ENCODE peak calls at places on chromosomes 2 and 18, in eight cellular contexts. One of them, this sample, is unnamed.

GRCh38 chr2:85151026-85151425 is 17.8 kb downstream of the TCF7L1 start:
- DNase-seq in dorsolateral prefrontal cortex: no peak
- DNase-seq in psoas muscle: no peak
- DNase-seq in fibroblast of pulmonary artery: peak
- DNase-seq in tibial artery: no peak
- DNase-seq in nephron progenitor cell: no peak
- DNase-seq in GM13976: no peak
- DNase-seq in mesothelial cell of epicardium: no peak
- DNase-seq in this sample: no peak

GRCh38 chr18:58784601-58785137 is 80.0 kb upstream of the ZNF532 start:
- DNase-seq in fibroblast of pulmonary artery: peak
- DNase-seq in psoas muscle: no peak
- DNase-seq in tibial artery: peak
- DNase-seq in dorsolateral prefrontal cortex: no peak
- DNase-seq in GM13976: no peak
- DNase-seq in nephron progenitor cell: peak
- DNase-seq in mesothelial cell of epicardium: no peak
- DNase-seq in this sample: no peak

GRCh38 chr2:72993585-72994280 is 76.4 kb downstream of the EMX1 start:
- DNase-seq in tibial artery: peak
- DNase-seq in fibroblast of pulmonary artery: no peak
- DNase-seq in GM13976: no peak
- DNase-seq in dorsolateral prefrontal cortex: no peak
- DNase-seq in psoas muscle: peak
- DNase-seq in nephron progenitor cell: no peak
- DNase-seq in mesothelial cell of epicardium: no peak
- DNase-seq in this sample: no peak

GRCh38 chr2:55891671-55892071 is 31.9 kb downstream of the EFEMP1 start:
- DNase-seq in nephron progenitor cell: no peak
- DNase-seq in fibroblast of pulmonary artery: peak
- DNase-seq in tibial artery: no peak
- DNase-seq in psoas muscle: no peak
- DNase-seq in mesothelial cell of epicardium: no peak
- DNase-seq in dorsolateral prefrontal cortex: no peak
- DNase-seq in GM13976: no peak
- DNase-seq in this sample: no peak

GRCh38 chr2:65604246-65604645 is 171.8 kb upstream of the SPRED2 start:
- DNase-seq in psoas muscle: no peak
- DNase-seq in nephron progenitor cell: no peak
- DNase-seq in GM13976: no peak
- DNase-seq in dorsolateral prefrontal cortex: no peak
- DNase-seq in fibroblast of pulmonary artery: no peak
- DNase-seq in tibial artery: no peak
- DNase-seq in mesothelial cell of epicardium: no peak
- DNase-seq in this sample: no peak

GRCh38 chr18:7754725-7755181 is 187.6 kb downstream of the PTPRM start:
- DNase-seq in psoas muscle: no peak
- DNase-seq in GM13976: no peak
- DNase-seq in dorsolateral prefrontal cortex: no peak
- DNase-seq in mesothelial cell of epicardium: no peak
- DNase-seq in fibroblast of pulmonary artery: no peak
- DNase-seq in tibial artery: no peak
- DNase-seq in nephron progenitor cell: no peak
- DNase-seq in this sample: no peak

GRCh38 chr2:12796617-12797016 is 79.9 kb downstream of the TRIB2 start:
- DNase-seq in fibroblast of pulmonary artery: no peak
- DNase-seq in GM13976: no peak
- DNase-seq in tibial artery: no peak
- DNase-seq in mesothelial cell of epicardium: no peak
- DNase-seq in dorsolateral prefrontal cortex: peak
- DNase-seq in nephron progenitor cell: peak
- DNase-seq in psoas muscle: no peak
- DNase-seq in this sample: no peak

GRCh38 chr2:64779117-64779690 is 125.5 kb upstream of the SERTAD2 start:
- DNase-seq in psoas muscle: no peak
- DNase-seq in dorsolateral prefrontal cortex: no peak
- DNase-seq in nephron progenitor cell: no peak
- DNase-seq in tibial artery: no peak
- DNase-seq in fibroblast of pulmonary artery: peak
- DNase-seq in GM13976: no peak
- DNase-seq in mesothelial cell of epicardium: no peak
- DNase-seq in this sample: no peak

GRCh38 chr2:75525434-75526308 is 35.1 kb downstream of the EVA1A start:
- DNase-seq in nephron progenitor cell: no peak
- DNase-seq in GM13976: no peak
- DNase-seq in psoas muscle: no peak
- DNase-seq in tibial artery: no peak
- DNase-seq in dorsolateral prefrontal cortex: no peak
- DNase-seq in fibroblast of pulmonary artery: no peak
- DNase-seq in mesothelial cell of epicardium: no peak
- DNase-seq in this sample: no peak

GRCh38 chr2:71882949-71883472 is 264.7 kb downstream of the CYP26B1 start:
- DNase-seq in fibroblast of pulmonary artery: peak
- DNase-seq in tibial artery: peak
- DNase-seq in mesothelial cell of epicardium: no peak
- DNase-seq in nephron progenitor cell: peak
- DNase-seq in dorsolateral prefrontal cortex: peak
- DNase-seq in psoas muscle: peak
- DNase-seq in GM13976: no peak
- DNase-seq in this sample: no peak

GRCh38 chr2:222656544-222657446 is 903 bp upstream of the FARSB start:
- DNase-seq in mesothelial cell of epicardium: no peak
- DNase-seq in tibial artery: no peak
- DNase-seq in psoas muscle: no peak
- DNase-seq in nephron progenitor cell: peak
- DNase-seq in fibroblast of pulmonary artery: no peak
- DNase-seq in dorsolateral prefrontal cortex: no peak
- DNase-seq in GM13976: no peak
- DNase-seq in this sample: no peak
- TF ChIP-seq CTCF in mesothelial cell of epicardium: no peak
- TF ChIP-seq CTCF in tibial artery: no peak
- TF ChIP-seq CTCF in psoas muscle: no peak
- TF ChIP-seq CTCF in nephron progenitor cell: no peak
- TF ChIP-seq CTCF in fibroblast of pulmonary artery: no peak
- TF ChIP-seq CTCF in dorsolateral prefrontal cortex: no peak
- TF ChIP-seq CTCF in GM13976: no peak
- TF ChIP-seq CTCF in this sample: no peak

DNA sequence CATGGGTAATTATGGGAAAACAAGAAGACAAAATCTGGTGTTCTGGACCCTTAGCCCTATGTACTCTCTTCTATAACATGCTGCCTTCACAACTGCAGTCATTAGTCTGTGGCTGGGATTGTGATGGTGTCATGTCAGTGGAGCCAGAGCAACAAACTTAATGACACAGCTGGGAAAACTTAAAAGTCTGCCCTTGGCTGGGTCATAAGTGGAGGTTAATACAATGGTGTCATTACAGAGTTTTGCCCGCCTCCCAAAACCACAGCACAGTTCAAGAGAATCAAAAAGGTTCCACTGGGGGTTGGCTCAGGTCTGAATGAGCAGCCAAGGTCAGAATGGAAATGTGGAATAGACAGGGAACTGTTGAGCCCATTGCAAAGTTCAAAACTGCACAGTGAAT is 455.7 kb upstream of the PIK3C3 start:
- DNase-seq in fibroblast of pulmonary artery: no peak
- DNase-seq in GM13976: no peak
- DNase-seq in tibial artery: no peak
- DNase-seq in mesothelial cell of epicardium: no peak
- DNase-seq in psoas muscle: no peak
- DNase-seq in dorsolateral prefrontal cortex: no peak
- DNase-seq in nephron progenitor cell: no peak
- DNase-seq in this sample: no peak
- TF ChIP-seq CTCF in fibroblast of pulmonary artery: no peak
- TF ChIP-seq CTCF in GM13976: no peak
- TF ChIP-seq CTCF in tibial artery: no peak
- TF ChIP-seq CTCF in mesothelial cell of epicardium: no peak
- TF ChIP-seq CTCF in psoas muscle: no peak
- TF ChIP-seq CTCF in dorsolateral prefrontal cortex: no peak
- TF ChIP-seq CTCF in nephron progenitor cell: no peak
- TF ChIP-seq CTCF in this sample: no peak

GRCh38 chr18:51133580-51134160 is 63.8 kb downstream of the MEX3C start:
- DNase-seq in GM13976: no peak
- DNase-seq in mesothelial cell of epicardium: no peak
- DNase-seq in fibroblast of pulmonary artery: no peak
- DNase-seq in nephron progenitor cell: no peak
- DNase-seq in dorsolateral prefrontal cortex: no peak
- DNase-seq in tibial artery: no peak
- DNase-seq in psoas muscle: no peak
- DNase-seq in this sample: no peak
- TF ChIP-seq CTCF in GM13976: no peak
- TF ChIP-seq CTCF in mesothelial cell of epicardium: no peak
- TF ChIP-seq CTCF in fibroblast of pulmonary artery: no peak
- TF ChIP-seq CTCF in nephron progenitor cell: no peak
- TF ChIP-seq CTCF in dorsolateral prefrontal cortex: no peak
- TF ChIP-seq CTCF in tibial artery: no peak
- TF ChIP-seq CTCF in psoas muscle: no peak
- TF ChIP-seq CTCF in this sample: no peak

DNA sequence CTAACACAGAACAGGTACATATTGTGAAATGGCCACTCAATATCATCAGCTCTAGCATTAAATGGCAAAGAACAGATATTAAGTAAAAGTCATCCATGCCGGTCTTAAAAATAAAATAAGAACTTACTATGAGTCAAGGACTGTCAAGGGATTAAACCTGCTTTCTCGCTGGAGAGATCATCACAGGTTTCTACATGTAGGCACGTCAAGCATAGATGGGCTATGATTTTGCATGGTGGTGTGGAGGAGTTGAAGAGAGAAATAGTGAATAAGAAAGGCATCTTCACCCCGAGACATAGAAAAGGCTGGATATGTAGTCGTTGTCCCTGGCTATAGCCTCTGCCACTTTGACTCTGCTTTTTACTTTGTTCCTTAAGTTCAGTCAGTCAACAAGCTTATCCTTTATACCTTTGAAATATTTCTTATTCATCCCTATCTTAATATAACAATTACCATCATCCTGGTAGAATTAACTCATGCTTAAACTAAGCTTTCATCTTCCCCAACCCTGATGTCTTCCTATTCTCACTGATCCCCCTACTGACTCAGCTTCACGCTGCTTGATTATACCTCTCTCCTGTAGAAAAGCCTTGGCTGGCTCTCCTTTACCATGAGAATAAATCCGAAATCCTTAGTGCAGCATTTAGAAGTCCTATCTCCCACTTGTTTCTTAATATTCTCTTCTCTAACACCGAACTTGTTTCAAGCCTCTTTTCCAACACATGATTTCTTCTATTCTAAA is 42.5 kb downstream of the DSC3 start:
- DNase-seq in GM13976: no peak
- DNase-seq in fibroblast of pulmonary artery: no peak
- DNase-seq in mesothelial cell of epicardium: no peak
- DNase-seq in psoas muscle: no peak
- DNase-seq in tibial artery: no peak
- DNase-seq in nephron progenitor cell: no peak
- DNase-seq in dorsolateral prefrontal cortex: no peak
- DNase-seq in this sample: no peak
- TF ChIP-seq CTCF in GM13976: no peak
- TF ChIP-seq CTCF in fibroblast of pulmonary artery: no peak
- TF ChIP-seq CTCF in mesothelial cell of epicardium: no peak
- TF ChIP-seq CTCF in psoas muscle: no peak
- TF ChIP-seq CTCF in tibial artery: no peak
- TF ChIP-seq CTCF in nephron progenitor cell: no peak
- TF ChIP-seq CTCF in dorsolateral prefrontal cortex: no peak
- TF ChIP-seq CTCF in this sample: no peak

DNA sequence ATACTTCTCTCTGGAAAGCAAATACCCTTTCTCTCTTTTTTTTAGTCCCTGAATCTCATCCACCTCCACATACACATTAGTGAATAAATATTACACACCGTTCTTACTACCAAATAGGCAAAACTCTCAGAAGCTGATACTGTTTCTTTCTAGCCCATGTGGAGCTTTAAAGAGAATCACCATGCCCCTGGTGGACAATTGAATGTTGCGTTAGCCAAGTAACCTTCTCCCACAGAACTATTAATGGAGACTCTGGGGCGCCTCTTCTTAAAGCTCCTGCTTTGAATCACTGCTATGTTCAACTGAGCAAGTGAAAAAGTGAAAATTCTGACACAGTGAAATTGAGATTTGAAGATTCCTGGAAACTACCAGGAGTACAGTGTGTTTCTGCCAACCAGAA is 522.8 kb upstream of the CDH7 start:
- DNase-seq in mesothelial cell of epicardium: no peak
- DNase-seq in fibroblast of pulmonary artery: no peak
- DNase-seq in nephron progenitor cell: no peak
- DNase-seq in GM13976: no peak
- DNase-seq in dorsolateral prefrontal cortex: no peak
- DNase-seq in psoas muscle: no peak
- DNase-seq in tibial artery: no peak
- DNase-seq in this sample: no peak
- TF ChIP-seq CTCF in mesothelial cell of epicardium: no peak
- TF ChIP-seq CTCF in fibroblast of pulmonary artery: no peak
- TF ChIP-seq CTCF in nephron progenitor cell: no peak
- TF ChIP-seq CTCF in GM13976: no peak
- TF ChIP-seq CTCF in dorsolateral prefrontal cortex: no peak
- TF ChIP-seq CTCF in psoas muscle: no peak
- TF ChIP-seq CTCF in tibial artery: no peak
- TF ChIP-seq CTCF in this sample: peak

GRCh38 chr2:35415282-35415681 is 940.3 kb upstream of the CRIM1 start:
- DNase-seq in dorsolateral prefrontal cortex: no peak
- DNase-seq in mesothelial cell of epicardium: no peak
- DNase-seq in psoas muscle: no peak
- DNase-seq in tibial artery: no peak
- DNase-seq in fibroblast of pulmonary artery: no peak
- DNase-seq in nephron progenitor cell: no peak
- DNase-seq in GM13976: no peak
- DNase-seq in this sample: no peak
- TF ChIP-seq CTCF in dorsolateral prefrontal cortex: no peak
- TF ChIP-seq CTCF in mesothelial cell of epicardium: peak
- TF ChIP-seq CTCF in psoas muscle: no peak
- TF ChIP-seq CTCF in tibial artery: no peak
- TF ChIP-seq CTCF in fibroblast of pulmonary artery: peak
- TF ChIP-seq CTCF in nephron progenitor cell: peak
- TF ChIP-seq CTCF in GM13976: no peak
- TF ChIP-seq CTCF in this sample: peak

GRCh38 chr2:20052872-20053281 is 1.4 kb upstream of the LAPTM4A start:
- DNase-seq in dorsolateral prefrontal cortex: peak
- DNase-seq in psoas muscle: no peak
- DNase-seq in fibroblast of pulmonary artery: peak
- DNase-seq in tibial artery: peak
- DNase-seq in nephron progenitor cell: peak
- DNase-seq in mesothelial cell of epicardium: no peak
- DNase-seq in GM13976: no peak
- DNase-seq in this sample: no peak

GRCh38 chr2:20052229-20052871 is 922 bp upstream of the LAPTM4A start:
- DNase-seq in tibial artery: no peak
- DNase-seq in nephron progenitor cell: no peak
- DNase-seq in GM13976: no peak
- DNase-seq in mesothelial cell of epicardium: no peak
- DNase-seq in fibroblast of pulmonary artery: peak
- DNase-seq in psoas muscle: no peak
- DNase-seq in dorsolateral prefrontal cortex: no peak
- DNase-seq in this sample: no peak

GRCh38 chr2:20050712-20051517 is 513 bp downstream of the LAPTM4A start:
- DNase-seq in nephron progenitor cell: peak
- DNase-seq in GM13976: peak
- DNase-seq in dorsolateral prefrontal cortex: peak
- DNase-seq in mesothelial cell of epicardium: peak
- DNase-seq in fibroblast of pulmonary artery: peak
- DNase-seq in psoas muscle: peak
- DNase-seq in tibial artery: peak
- DNase-seq in this sample: peak

GRCh38 chr2:20050104-20050711 is 1.2 kb downstream of the LAPTM4A start:
- DNase-seq in GM13976: peak
- DNase-seq in tibial artery: no peak
- DNase-seq in mesothelial cell of epicardium: no peak
- DNase-seq in nephron progenitor cell: no peak
- DNase-seq in psoas muscle: no peak
- DNase-seq in fibroblast of pulmonary artery: peak
- DNase-seq in dorsolateral prefrontal cortex: no peak
- DNase-seq in this sample: no peak

GRCh38 chr2:20051518-20052228 is at the start of gene LAPTM4A:
- DNase-seq in mesothelial cell of epicardium: peak
- DNase-seq in dorsolateral prefrontal cortex: peak
- DNase-seq in fibroblast of pulmonary artery: peak
- DNase-seq in GM13976: peak
- DNase-seq in psoas muscle: peak
- DNase-seq in tibial artery: peak
- DNase-seq in nephron progenitor cell: peak
- DNase-seq in this sample: peak
- TF ChIP-seq CTCF in mesothelial cell of epicardium: no peak
- TF ChIP-seq CTCF in dorsolateral prefrontal cortex: peak
- TF ChIP-seq CTCF in fibroblast of pulmonary artery: no peak
- TF ChIP-seq CTCF in GM13976: no peak
- TF ChIP-seq CTCF in psoas muscle: peak
- TF ChIP-seq CTCF in tibial artery: peak
- TF ChIP-seq CTCF in nephron progenitor cell: no peak
- TF ChIP-seq CTCF in this sample: peak